ENCODE peak calls at places on chromosomes 3 and 15, in nine cellular contexts. C is MM.1S, P is bronchial epithelial cell, F is left ventricle myocardium inferior, U is fibroblast of lung, W is HFFc6, M is GM13977, B is astrocyte of the spinal cord, S is lower leg skin. O is an unnamed sample.

GRCh38 chr15:75127186-75127585 is 74.5 kb upstream of the C15orf39 start:
- DNase-seq in P (no peak), U (no peak), M (no peak), F (no peak), B (no peak), W (no peak), S (no peak), C (no peak), O (no peak)

GRCh38 chr3:58216496-58217197 is 5.9 kb upstream of the DNASE1L3 start:
- DNase-seq in B (no peak), P (peak), F (no peak), W (no peak), U (no peak), S (no peak), C (no peak), M (no peak), O (no peak)

GRCh38 chr15:58438956-58439355 is 7.2 kb downstream of the LIPC start:
- DNase-seq in F (peak), U (peak), B (peak), P (peak), S (no peak), W (peak), C (no peak), M (peak), O (peak)

GRCh38 chr3:125110016-125110875 is 54.4 kb upstream of the HEG1 start:
- DNase-seq in P (peak), M (peak), W (peak), S (no peak), B (peak), F (no peak), C (no peak), U (peak), O (no peak)

GRCh38 chr3:170267793-170268192 is 45.6 kb downstream of the PRKCI start:
- DNase-seq in W (no peak), S (no peak), F (no peak), U (no peak), C (no peak), B (no peak), P (no peak), M (no peak), O (no peak)

GRCh38 chr15:64845826-64846225 is 4.1 kb downstream of the PLEKHO2 start:
- DNase-seq in B (no peak), S (no peak), W (no peak), U (no peak), F (no peak), C (no peak), P (no peak), M (no peak), O (no peak)

GRCh38 chr15:66405605-66406004 is 18.9 kb downstream of the MAP2K1 start:
- DNase-seq in C (no peak), M (no peak), B (peak), S (no peak), F (no peak), P (no peak), U (peak), W (no peak), O (no peak)

GRCh38 chr3:150237490-150237889 is 170.6 kb upstream of the TSC22D2 start:
- DNase-seq in W (peak), P (peak), U (peak), B (peak), S (no peak), C (no peak), F (no peak), M (no peak), O (no peak)

GRCh38 chr3:133896002-133896761 is 500 bp upstream of the RAB6B start:
- DNase-seq in F (no peak), U (peak), P (no peak), S (no peak), C (no peak), M (no peak), B (peak), W (no peak), O (no peak)

GRCh38 chr15:73704869-73705645 is 20.9 kb downstream of the CD276 start:
- DNase-seq in W (no peak), C (peak), U (peak), P (peak), F (peak), S (peak), B (peak), M (peak), O (peak)

GRCh38 chr3:10952525-10952924 is 40.0 kb upstream of the SLC6A1 start:
- DNase-seq in S (no peak), M (no peak), U (no peak), F (no peak), W (no peak), P (no peak), B (no peak), C (no peak), O (no peak)

GRCh38 chr15:76553102-76553501 is 216.5 kb downstream of the ISL2 start:
- DNase-seq in S (no peak), U (no peak), F (no peak), M (no peak), P (no peak), W (no peak), B (no peak), C (no peak), O (no peak)

GRCh38 chr15:51077565-51078153 is 17.0 kb downstream of the TNFAIP8L3 start:
- DNase-seq in W (peak), F (peak), U (peak), B (peak), S (no peak), C (peak), M (peak), P (peak), O (peak)

GRCh38 chr3:16906679-16907078 is 21.9 kb downstream of the PLCL2 start:
- DNase-seq in F (no peak), S (no peak), P (peak), C (peak), B (peak), M (no peak), W (peak), U (peak), O (no peak)

GRCh38 chr3:101913173-101913572 is 63.9 kb downstream of the NFKBIZ start:
- DNase-seq in S (no peak), B (peak), W (no peak), C (no peak), F (no peak), U (peak), P (peak), M (no peak), O (no peak)

GRCh38 chr3:157614896-157615295 is 111.7 kb upstream of the VEPH1 start:
- DNase-seq in M (no peak), S (no peak), F (no peak), U (no peak), P (peak), C (no peak), B (no peak), W (no peak), O (no peak)

GRCh38 chr3:184549793-184550585 is 11.6 kb upstream of the EPHB3 start:
- DNase-seq in C (no peak), M (no peak), U (no peak), P (no peak), W (no peak), F (no peak), S (no peak), B (no peak), O (no peak)

GRCh38 chr15:101613130-101614000 is 38.8 kb downstream of the TM2D3 start:
- DNase-seq in W (peak), F (peak), U (peak), B (peak), P (peak), M (peak), C (no peak), S (peak), O (no peak)

GRCh38 chr3:52085883-52086282 is 29.5 kb upstream of the DUSP7 start:
- DNase-seq in P (no peak), F (no peak), U (no peak), W (no peak), C (no peak), B (no peak), S (no peak), M (no peak), O (no peak)

GRCh38 chr3:14646589-14647413 is 4.8 kb upstream of the CCDC174 start:
- DNase-seq in F (no peak), U (no peak), S (no peak), P (no peak), B (no peak), C (no peak), W (no peak), M (no peak), O (no peak)

GRCh38 chr15:42344763-42345162 is 14.5 kb upstream of the CAPN3 start:
- DNase-seq in W (peak), S (no peak), M (no peak), C (no peak), U (peak), F (no peak), B (peak), P (peak), O (no peak)

GRCh38 chr3:131591394-131591990 is 88.7 kb upstream of the MRPL3 start:
- DNase-seq in P (peak), S (no peak), B (peak), W (peak), F (no peak), U (peak), C (no peak), M (no peak), O (no peak)

GRCh38 chr15:33398555-33398954 is 87.8 kb downstream of the RYR3 start:
- DNase-seq in P (no peak), W (no peak), B (no peak), S (no peak), C (no peak), F (no peak), M (no peak), U (no peak), O (no peak)

GRCh38 chr3:192841428-192841827 is 76.2 kb downstream of the MB21D2 start:
- DNase-seq in B (no peak), F (no peak), S (no peak), M (no peak), C (no peak), W (no peak), P (no peak), U (no peak), O (no peak)

GRCh38 chr3:170643831-170644230 is 58.0 kb upstream of the SLC7A14 start:
- DNase-seq in B (no peak), M (no peak), W (no peak), S (no peak), F (no peak), P (no peak), U (no peak), C (no peak), O (no peak)

GRCh38 chr3:170033489-170033888 is 4.3 kb upstream of the GPR160 start:
- DNase-seq in F (no peak), C (no peak), S (no peak), P (no peak), W (no peak), U (no peak), M (no peak), B (no peak), O (no peak)

GRCh38 chr3:9934235-9934621 is 594 bp downstream of the CRELD1 start:
- DNase-seq in B (no peak), U (no peak), F (peak), S (no peak), W (no peak), P (no peak), M (no peak), C (no peak), O (no peak)
- TF ChIP-seq CTCF in B (peak), U (peak), F (no peak), S (no peak), W (peak), P (peak), M (peak), C (peak), O (no peak)

GRCh38 chr15:39539973-39540558 is 40.8 kb upstream of the THBS1 start:
- DNase-seq in U (no peak), S (no peak), W (no peak), F (no peak), C (no peak), B (no peak), M (no peak), P (no peak), O (no peak)

GRCh38 chr15:39542385-39543065 is 38.4 kb upstream of the THBS1 start:
- DNase-seq in S (no peak), C (no peak), M (no peak), P (no peak), F (no peak), U (no peak), W (no peak), B (no peak), O (no peak)

GRCh38 chr15:39546842-39547241 is 34.0 kb upstream of the THBS1 start:
- DNase-seq in S (no peak), P (no peak), W (no peak), F (no peak), C (no peak), U (no peak), M (no peak), B (no peak), O (no peak)

GRCh38 chr15:39539466-39539865 is 41.4 kb upstream of the THBS1 start:
- DNase-seq in S (no peak), F (no peak), M (no peak), C (no peak), B (peak), U (peak), P (no peak), W (no peak), O (no peak)

DNA sequence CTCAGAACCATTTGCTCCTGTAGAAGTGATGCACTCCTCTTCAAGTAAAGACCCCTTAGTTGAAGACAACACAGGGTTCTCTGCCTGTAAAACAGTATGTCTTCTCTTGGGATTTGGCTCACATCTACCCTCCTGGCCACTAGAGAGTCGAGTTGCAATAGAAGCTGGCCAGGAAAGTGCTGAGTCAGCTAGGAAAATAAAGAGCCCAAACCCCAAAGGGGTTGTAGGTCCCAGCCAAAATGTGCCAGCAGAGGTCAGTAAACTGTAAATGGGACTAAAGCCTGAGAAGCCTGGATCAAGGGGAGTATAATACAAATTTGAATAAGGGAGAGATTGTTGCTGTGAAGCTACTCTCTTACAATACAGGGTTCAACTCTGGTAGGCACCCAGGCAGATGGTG is 37.2 kb upstream of the THBS1 start:
- DNase-seq in F (no peak), S (no peak), U (no peak), M (no peak), B (no peak), W (no peak), C (no peak), P (no peak), O (no peak)
- TF ChIP-seq CTCF in F (no peak), S (no peak), U (no peak), M (no peak), B (peak), W (no peak), C (no peak), P (no peak), O (no peak)

DNA sequence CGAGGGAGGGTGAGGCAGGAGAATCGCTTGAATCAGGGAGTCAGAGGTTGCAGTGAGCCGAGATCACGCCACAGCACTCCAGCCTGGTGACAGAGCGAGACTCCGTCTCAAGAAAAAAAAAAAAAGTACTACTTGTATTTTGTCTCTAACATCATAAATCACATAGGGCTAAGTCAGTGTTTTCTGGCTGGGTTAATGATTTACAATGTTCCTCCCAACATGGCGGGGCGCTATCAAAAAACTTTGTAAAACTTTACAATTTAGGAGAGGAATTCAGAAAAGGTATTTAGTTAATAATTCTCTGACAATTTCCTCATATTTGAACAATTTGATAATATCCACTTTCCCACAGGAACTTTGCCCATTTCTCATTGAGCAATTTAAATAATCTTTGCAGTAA is 26.7 kb upstream of the B3GNT5 start:
- DNase-seq in U (no peak), C (no peak), P (no peak), S (no peak), W (no peak), F (no peak), B (no peak), M (no peak), O (no peak)
- TF ChIP-seq CTCF in U (no peak), C (no peak), P (no peak), S (no peak), W (no peak), F (no peak), B (no peak), M (no peak), O (no peak)

GRCh38 chr3:129648331-129648730 is 41.9 kb upstream of the PLXND1 start:
- DNase-seq in M (no peak), W (no peak), C (no peak), S (no peak), F (no peak), U (no peak), B (no peak), P (no peak), O (no peak)

GRCh38 chr3:129654126-129654525 is 47.6 kb upstream of the PLXND1 start:
- DNase-seq in M (no peak), B (peak), W (peak), U (peak), C (no peak), P (no peak), S (no peak), F (no peak), O (no peak)

GRCh38 chr3:129653019-129653418 is 46.5 kb upstream of the PLXND1 start:
- DNase-seq in B (no peak), F (no peak), S (no peak), U (no peak), W (no peak), P (no peak), C (no peak), M (no peak), O (no peak)

GRCh38 chr3:129651316-129652202 is 45.1 kb upstream of the PLXND1 start:
- DNase-seq in W (peak), M (no peak), U (peak), S (no peak), B (peak), C (no peak), F (no peak), P (peak), O (no peak)

DNA sequence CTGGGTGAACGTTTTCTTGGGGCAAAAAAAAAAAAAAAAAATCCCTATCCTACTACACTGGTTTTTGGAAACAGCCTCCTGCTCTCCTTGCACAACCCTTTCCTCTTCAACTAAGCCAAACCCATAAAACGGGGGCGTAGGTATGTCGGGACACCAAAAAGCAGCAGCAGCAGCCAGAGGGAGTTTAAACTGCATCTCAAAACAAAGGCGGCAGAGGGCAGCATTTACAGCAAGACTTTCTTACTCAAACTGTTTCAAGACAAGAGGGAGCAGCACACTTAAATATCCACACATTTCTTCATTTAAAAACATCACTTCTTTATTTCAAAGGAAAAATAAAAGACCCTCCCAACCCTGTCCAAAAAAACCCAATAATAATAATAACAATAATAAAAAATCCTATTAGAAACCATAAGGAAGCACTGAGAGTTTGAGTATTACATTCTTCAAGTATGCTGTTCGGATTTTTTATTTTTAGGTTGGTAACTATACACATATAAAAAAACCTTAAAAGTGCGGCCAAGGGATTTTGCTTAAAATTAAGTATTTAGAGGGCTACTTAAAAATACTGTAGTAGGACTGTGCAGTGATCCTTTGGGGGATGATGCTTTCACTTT is 43.9 kb upstream of the PLXND1 start:
- DNase-seq in U (peak), M (peak), S (peak), W (peak), B (peak), F (peak), P (peak), C (peak), O (peak)
- TF ChIP-seq CTCF in U (peak), M (peak), S (no peak), W (peak), B (peak), F (peak), P (peak), C (peak), O (peak)

O was measured in GM10248.